ENCODE peak calls at places on chromosomes 1 and 21, in five cellular contexts. U is bronchial epithelial cell, D is right atrium auricular region, B is mucosa of descending colon, H is upper lobe of left lung. Z is an unnamed sample.

GRCh38 chr1:98920441-98921110 is 84.1 kb downstream of the PLPPR5 start:
- DNase-seq in U (peak; percentile 79), D (no peak), B (no peak), H (no peak), Z (peak; percentile 34)

GRCh38 chr1:17319561-17320350 is 11.8 kb downstream of the PADI4 start:
- DNase-seq in U (no peak), D (no peak), B (no peak), H (no peak), Z (no peak)

GRCh38 chr1:220813013-220813412 is 26.3 kb downstream of the MTARC1 start:
- DNase-seq in U (no peak), D (no peak), B (no peak), H (no peak), Z (no peak)

GRCh38 chr1:9606948-9607347 is 18.2 kb downstream of the TMEM201 start:
- DNase-seq in U (no peak), D (no peak), B (no peak), H (no peak), Z (no peak)

GRCh38 chr21:29513535-29513934 is 214.8 kb downstream of the BACH1 start:
- DNase-seq in U (no peak), D (no peak), B (no peak), H (no peak), Z (no peak)

GRCh38 chr1:188224263-188224662 is 1395.5 kb downstream of the PLA2G4A start:
- DNase-seq in U (peak; percentile 1), D (no peak), B (no peak), H (no peak), Z (peak; percentile 15)

GRCh38 chr1:37793773-37794371 is at the start of gene MANEAL:
- DNase-seq in U (peak; percentile 20), D (no peak), B (peak; percentile 57), H (peak; percentile 93), Z (peak; percentile 57)

GRCh38 chr1:146020058-146020738 is 1.3 kb downstream of the HJV start:
- DNase-seq in U (no peak), D (no peak), B (no peak), H (no peak), Z (no peak)

GRCh38 chr1:45448357-45448756 is 42.6 kb downstream of the TESK2 start:
- DNase-seq in U (no peak), D (no peak), B (no peak), H (no peak), Z (no peak)

GRCh38 chr21:45303751-45304150 is 16.1 kb upstream of the POFUT2 start:
- DNase-seq in U (no peak), D (no peak), B (no peak), H (peak; percentile 65), Z (no peak)

GRCh38 chr1:85200367-85200869 is 398 bp downstream of the SYDE2 start:
- DNase-seq in U (no peak), D (peak; percentile 61), B (peak; percentile 43), H (no peak), Z (peak; percentile 8)

GRCh38 chr1:115474166-115474565 is 136.1 kb upstream of the NGF start:
- DNase-seq in U (peak; percentile 88), D (no peak), B (no peak), H (no peak), Z (no peak)

GRCh38 chr1:53062731-53063591 is 948 bp downstream of the PODN start:
- DNase-seq in U (no peak), D (peak; percentile 58), B (no peak), H (peak; percentile 75), Z (no peak)

GRCh38 chr1:38209986-38210385 is 163.4 kb upstream of the POU3F1 start:
- DNase-seq in U (no peak), D (no peak), B (no peak), H (no peak), Z (no peak)

GRCh38 chr1:218459450-218459849 is 114.3 kb downstream of the TGFB2 start:
- DNase-seq in U (no peak), D (no peak), B (no peak), H (no peak), Z (peak; percentile 28)

GRCh38 chr1:26690576-26691031 is 5.2 kb upstream of the ARID1A start:
- DNase-seq in U (no peak), D (no peak), B (no peak), H (no peak), Z (no peak)

GRCh38 chr1:96388421-96389310 is 332.9 kb upstream of the PTBP2 start:
- DNase-seq in U (no peak), D (no peak), B (no peak), H (no peak), Z (peak; percentile 62)

GRCh38 chr1:21340230-21340564 is 49.9 kb upstream of the ECE1 start:
- DNase-seq in U (no peak), D (no peak), B (peak; percentile 93), H (no peak), Z (no peak)

GRCh38 chr1:30914931-30915330 is 6.4 kb upstream of the SDC3 start:
- DNase-seq in U (no peak), D (no peak), B (no peak), H (no peak), Z (no peak)

GRCh38 chr1:30916296-30916695 is 7.7 kb upstream of the SDC3 start:
- DNase-seq in U (no peak), D (peak; percentile 30), B (no peak), H (no peak), Z (no peak)

GRCh38 chr1:30920827-30921226 is 12.3 kb upstream of the SDC3 start:
- DNase-seq in U (peak; percentile 71), D (no peak), B (no peak), H (no peak), Z (no peak)

GRCh38 chr1:30915491-30916230 is 7.1 kb upstream of the SDC3 start:
- DNase-seq in U (no peak), D (no peak), B (no peak), H (no peak), Z (no peak)

GRCh38 chr1:30919025-30919881 is 10.7 kb upstream of the SDC3 start:
- DNase-seq in U (peak; percentile 77), D (peak; percentile 56), B (no peak), H (no peak), Z (peak; percentile 70)
- TF ChIP-seq CTCF in U (no peak), D (no peak), B (no peak), H (no peak), Z (no peak)

GRCh38 chr1:160097196-160097910 is 1.1 kb downstream of the IGSF8 start:
- DNase-seq in U (no peak), D (no peak), B (no peak), H (no peak), Z (no peak)
- H3K4me3 ChIP-seq in U (peak overlapping the region; percentile 60), D (peak overlapping the region; percentile 52), B (no peak overlapping the region), H (peak overlapping the region; percentile 98), Z (peak overlapping the region; percentile 70)

DNA sequence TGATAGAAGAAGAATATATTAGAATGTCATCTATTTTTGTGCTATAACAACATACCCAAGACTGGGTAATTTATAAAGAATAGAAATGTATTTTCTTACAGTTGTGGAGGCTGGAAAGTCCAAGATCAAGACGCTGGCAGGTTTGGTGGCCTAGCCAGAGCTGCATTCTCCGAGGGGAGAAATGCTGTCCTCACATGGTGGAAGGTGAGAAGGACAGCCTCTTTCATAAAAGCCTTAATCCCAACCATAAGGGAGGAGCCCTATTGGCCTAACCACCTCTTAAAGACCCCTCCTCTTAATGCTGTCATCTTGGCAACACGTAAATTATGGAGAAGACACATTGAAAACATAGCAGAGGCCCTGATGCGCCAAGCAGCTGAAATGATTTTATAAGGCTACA is 60.1 kb upstream of the KAZN start:
- DNase-seq in U (no peak), D (no peak), B (no peak), H (no peak), Z (no peak)
- TF ChIP-seq CTCF in U (no peak), D (no peak), B (no peak), H (no peak), Z (peak; percentile 22)

DNA sequence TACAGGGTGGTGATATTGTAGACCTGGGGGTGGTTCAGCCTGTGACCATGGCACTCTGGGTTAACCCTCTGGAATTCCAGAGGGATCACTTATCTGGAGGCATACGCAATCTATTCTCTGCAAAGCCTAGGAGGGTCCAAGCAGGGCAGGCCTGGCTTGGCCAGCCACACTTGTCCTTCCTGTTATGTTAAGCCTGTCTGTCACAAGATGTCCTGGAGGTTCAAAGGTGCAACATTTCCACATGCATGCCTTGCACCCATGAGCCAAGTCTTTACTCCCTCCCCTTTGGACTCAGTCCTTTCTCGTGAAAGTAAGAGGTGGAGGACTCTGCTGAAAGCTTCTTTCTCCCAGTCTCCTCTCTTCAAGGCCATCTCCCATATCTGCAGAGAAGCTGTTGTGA is 345.1 kb downstream of the HHIPL2 start:
- DNase-seq in U (no peak), D (no peak), B (no peak), H (no peak), Z (no peak)
- H3K4me3 ChIP-seq in U (no peak overlapping the region), D (no peak overlapping the region), B (no peak overlapping the region), H (no peak overlapping the region), Z (no peak overlapping the region)

GRCh38 chr1:47417129-47418044 is 1.3 kb downstream of the FOXE3 start:
- DNase-seq in U (no peak), D (no peak), B (peak; percentile 17), H (no peak), Z (no peak)
- TF ChIP-seq CTCF in U (no peak), D (no peak), B (no peak), H (no peak), Z (no peak)

DNA sequence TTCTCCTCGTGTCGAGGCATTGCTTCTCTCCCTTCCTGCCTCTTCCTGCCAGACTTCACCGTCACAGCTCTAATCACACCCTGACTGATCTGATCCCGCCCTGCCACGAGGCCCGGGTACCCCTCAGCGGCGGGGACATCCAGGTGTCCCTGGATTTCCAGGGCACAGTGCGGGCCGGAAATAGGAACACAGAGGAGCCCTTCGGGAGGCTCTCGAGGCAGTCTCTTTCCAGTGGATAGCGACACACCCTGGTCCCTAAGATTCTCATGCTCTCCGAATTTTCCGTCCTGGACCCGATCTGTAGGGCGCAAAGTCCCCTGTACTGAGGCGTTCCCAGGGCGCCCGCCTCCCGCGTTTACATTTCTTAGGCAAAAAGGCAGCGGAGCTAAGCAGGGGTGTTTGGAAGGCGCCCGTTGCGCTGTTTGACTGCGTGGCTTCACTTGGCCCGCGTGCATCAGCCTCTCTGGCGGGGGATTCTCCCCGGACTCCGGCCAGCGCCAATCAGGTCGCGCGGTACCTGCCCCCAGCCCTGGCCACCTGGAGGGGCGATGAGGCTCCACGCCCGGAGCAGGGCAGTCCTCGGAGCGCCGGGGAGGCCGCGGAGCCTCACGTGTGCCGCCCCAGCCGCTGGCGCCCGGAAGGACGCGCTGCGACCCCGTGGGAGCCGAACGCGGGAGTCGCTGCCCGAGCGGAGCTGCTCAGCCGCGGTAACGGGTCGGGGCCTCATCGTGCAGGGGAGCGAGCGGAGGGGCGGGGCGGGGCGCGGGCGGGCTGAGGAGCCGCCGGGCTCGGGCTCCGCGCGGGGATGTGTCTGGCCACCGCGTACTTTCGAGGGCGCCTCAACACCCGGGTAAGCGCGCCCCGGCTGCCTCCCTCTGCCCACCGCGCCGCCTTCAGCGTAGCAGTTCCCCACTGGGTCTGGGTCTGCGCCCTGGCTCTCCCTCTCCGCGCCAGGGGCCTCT is at the start of gene FAM163A:
- DNase-seq in U (no peak), D (no peak), B (no peak), H (peak; percentile 73), Z (no peak)
- H3K4me3 ChIP-seq in U (no peak within 1 kb of the TSS), D (peak within 1 kb of the TSS; percentile 6), B (no peak within 1 kb of the TSS), H (peak within 1 kb of the TSS; percentile 41), Z (peak within 1 kb of the TSS; percentile 12)